ENCODE peak calls at places on chromosomes 7 and 10, in eight cellular contexts. A is progenitor cell of endocrine pancreas, I is PC-3, N is right lobe of liver, Y is fibroblast of lung, S is nephron progenitor cell, K is fibroblast of the aortic adventitia, T is PC-9. Q is an unnamed sample.
A peak's percentile ranks its signal among the peaks of the same experiment; 100 is the strongest.

GRCh38 chr10:26737730-26738129 is 40.2 kb downstream of the PDSS1 start:
- DNase-seq in S (no peak), A (no peak), Y (peak; percentile 36), N (no peak), T (no peak), I (no peak), K (peak; percentile 15), Q (no peak)

GRCh38 chr7:101699399-101699798 is 70.3 kb upstream of the MYL10 start:
- DNase-seq in Y (no peak), N (no peak), I (no peak), S (no peak), K (no peak), A (no peak), T (no peak), Q (no peak)

GRCh38 chr7:47572939-47573757 is 8.8 kb downstream of the TNS3 start:
- DNase-seq in N (peak; percentile 66), A (no peak), T (no peak), I (no peak), Y (no peak), K (no peak), S (no peak), Q (no peak)

GRCh38 chr7:40969641-40970040 is 733.2 kb downstream of the INHBA start:
- DNase-seq in I (no peak), A (no peak), K (no peak), Y (no peak), T (no peak), N (no peak), S (no peak), Q (no peak)

GRCh38 chr7:24595671-24596418 is 22.6 kb downstream of the PALS2 start:
- DNase-seq in K (no peak), Y (no peak), I (no peak), T (no peak), A (no peak), S (no peak), N (no peak), Q (no peak)

GRCh38 chr7:95609277-95609971 is 13.1 kb upstream of the PDK4 start:
- DNase-seq in K (peak; percentile 44), Y (peak; percentile 27), S (no peak), N (no peak), T (no peak), I (peak; percentile 73), A (no peak), Q (no peak)

GRCh38 chr10:132310701-132311337 is 3.1 kb upstream of the STK32C start:
- DNase-seq in A (no peak), I (no peak), T (no peak), Y (no peak), S (no peak), K (no peak), N (no peak), Q (no peak)

GRCh38 chr7:78530351-78530750 is 731.8 kb downstream of the PHTF2 start:
- DNase-seq in T (no peak), A (no peak), N (no peak), S (no peak), I (peak; percentile 46), K (peak; percentile 23), Y (peak; percentile 70), Q (no peak)

GRCh38 chr7:35424869-35425495 is 171.1 kb upstream of the TBX20 start:
- DNase-seq in A (peak; percentile 40), T (peak; percentile 63), K (peak; percentile 61), S (peak; percentile 59), I (peak; percentile 55), Y (peak; percentile 36), N (peak; percentile 73), Q (no peak)

GRCh38 chr10:77576633-77577032 is 61.0 kb downstream of the KCNMA1 start:
- DNase-seq in S (no peak), I (no peak), N (no peak), T (no peak), K (no peak), Y (no peak), A (no peak), Q (no peak)
- TF ChIP-seq CTCF in S (no peak), I (no peak), N (no peak), T (no peak), K (no peak), Y (no peak), A (no peak), Q (no peak)

GRCh38 chr10:113876461-113876860 is 22.0 kb downstream of the NHLRC2 start:
- DNase-seq in A (no peak), I (no peak), T (no peak), S (no peak), N (no peak), Y (no peak), K (no peak), Q (no peak)

GRCh38 chr10:113867904-113868303 is 13.4 kb downstream of the NHLRC2 start:
- DNase-seq in N (no peak), K (no peak), T (no peak), I (no peak), Y (no peak), S (no peak), A (no peak), Q (no peak)

GRCh38 chr10:113869789-113870188 is 15.3 kb downstream of the NHLRC2 start:
- DNase-seq in S (no peak), Y (no peak), I (no peak), N (no peak), T (no peak), K (no peak), A (no peak), Q (no peak)

GRCh38 chr10:113875212-113875611 is 20.8 kb downstream of the NHLRC2 start:
- DNase-seq in A (no peak), S (no peak), T (no peak), I (no peak), K (no peak), N (no peak), Y (no peak), Q (no peak)

DNA sequence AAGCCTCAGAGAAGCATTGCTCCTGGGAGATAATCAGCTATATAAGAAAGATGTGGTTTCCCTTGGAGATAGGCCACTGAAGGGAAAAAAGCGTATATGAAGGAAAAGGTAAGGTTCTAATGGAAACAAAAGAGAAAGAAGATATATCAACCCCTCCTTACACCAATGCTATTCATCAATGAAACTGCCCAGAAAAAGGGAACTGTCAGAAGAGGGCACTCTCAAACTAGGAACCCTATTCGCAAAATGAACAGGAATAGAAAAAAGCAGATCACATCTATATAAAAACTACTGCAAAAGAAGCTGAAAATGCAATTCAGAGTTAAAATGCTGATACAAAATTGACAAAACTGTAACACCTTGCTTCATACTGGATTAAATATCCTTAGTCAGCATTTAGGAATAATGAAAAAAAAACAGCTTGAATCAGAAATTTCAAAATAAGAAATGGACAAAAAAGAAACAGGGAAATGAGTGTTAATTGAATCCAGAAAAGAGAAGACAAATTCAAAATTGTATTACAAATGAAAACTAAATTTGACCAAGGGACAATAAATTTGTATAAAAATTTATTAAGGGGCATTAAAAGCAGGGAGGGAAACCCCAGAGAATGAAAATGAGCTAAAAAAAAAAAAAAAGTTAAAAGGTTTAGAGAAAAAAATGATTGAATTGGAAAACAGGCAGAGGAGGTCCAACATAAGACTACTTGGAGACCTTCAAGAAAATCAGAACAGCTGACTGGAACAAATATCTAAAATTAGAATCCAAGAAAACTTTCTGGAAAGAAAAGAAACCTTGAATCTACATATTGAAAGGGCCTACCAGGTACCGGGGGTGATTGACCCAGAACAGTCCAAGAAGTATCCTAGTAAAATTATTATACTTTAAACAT is 17.9 kb downstream of the NHLRC2 start:
- DNase-seq in A (no peak), S (no peak), N (no peak), I (no peak), T (no peak), K (no peak), Y (no peak), Q (no peak)
- TF ChIP-seq CTCF in A (no peak), S (no peak), N (no peak), I (peak; percentile 32), T (no peak), K (no peak), Y (no peak), Q (no peak)

DNA sequence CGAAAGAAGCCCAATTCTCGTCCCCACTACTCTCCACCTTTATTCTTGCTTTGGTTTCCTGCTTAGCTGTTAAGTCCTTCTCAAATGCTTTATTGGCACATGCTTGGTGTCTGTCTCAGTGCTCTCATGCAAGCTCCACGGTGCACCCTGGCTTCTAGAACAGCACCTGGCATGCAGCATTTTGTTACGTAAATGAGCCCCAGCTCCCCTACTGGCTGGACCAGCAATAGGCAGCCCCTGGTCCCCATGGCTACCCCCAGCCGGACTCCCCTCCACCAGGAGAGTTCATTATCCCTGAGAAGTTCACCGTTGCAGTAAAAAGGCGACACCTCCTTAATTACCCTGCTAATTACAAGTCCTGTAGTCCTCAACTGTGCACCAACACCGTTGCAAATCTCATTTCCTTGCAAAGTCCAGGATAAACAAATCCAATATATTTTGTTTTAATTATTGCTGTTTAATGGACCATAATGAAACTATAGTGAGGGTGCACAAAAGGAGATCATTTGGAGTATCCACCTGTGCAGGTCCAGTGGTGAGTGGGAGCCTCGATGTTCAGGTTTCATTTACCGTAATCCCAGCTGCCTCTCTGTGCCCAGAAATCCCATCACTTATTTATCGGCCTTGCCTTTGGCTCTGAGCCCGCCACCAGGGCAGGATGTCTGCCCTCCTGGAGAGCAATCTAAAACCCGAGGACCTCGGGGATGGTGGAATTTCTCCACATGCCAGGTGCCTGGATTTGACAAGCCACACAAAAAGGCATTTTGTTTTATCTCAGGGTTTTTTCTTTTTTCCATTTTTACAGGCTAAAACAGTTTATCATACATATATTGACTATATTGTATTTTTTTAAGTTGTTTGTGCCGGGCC is 12.8 kb upstream of the DRGX start:
- DNase-seq in Y (no peak), S (no peak), A (no peak), I (peak; percentile 64), T (no peak), N (no peak), K (peak; percentile 2), Q (peak; percentile 50)
- TF ChIP-seq CTCF in Y (no peak), S (no peak), A (no peak), I (peak; percentile 95), T (no peak), N (no peak), K (peak; percentile 36), Q (no peak)

GRCh38 chr7:77351539-77352004 is 64.6 kb downstream of the GSAP start:
- DNase-seq in A (no peak), N (peak; percentile 52), K (no peak), I (no peak), T (no peak), S (no peak), Y (no peak), Q (no peak)

GRCh38 chr7:77346441-77346840 is 69.7 kb downstream of the GSAP start:
- DNase-seq in Y (no peak), S (no peak), I (no peak), N (no peak), K (no peak), A (no peak), T (no peak), Q (no peak)

GRCh38 chr7:77352688-77353406 is 63.3 kb downstream of the GSAP start:
- DNase-seq in A (no peak), S (no peak), K (no peak), I (no peak), Y (peak; percentile 10), N (no peak), T (no peak), Q (no peak)

GRCh38 chr7:77348371-77348813 is 67.8 kb downstream of the GSAP start:
- DNase-seq in N (no peak), Y (peak; percentile 94), I (peak; percentile 15), A (no peak), T (no peak), K (peak; percentile 96), S (no peak), Q (no peak)

DNA sequence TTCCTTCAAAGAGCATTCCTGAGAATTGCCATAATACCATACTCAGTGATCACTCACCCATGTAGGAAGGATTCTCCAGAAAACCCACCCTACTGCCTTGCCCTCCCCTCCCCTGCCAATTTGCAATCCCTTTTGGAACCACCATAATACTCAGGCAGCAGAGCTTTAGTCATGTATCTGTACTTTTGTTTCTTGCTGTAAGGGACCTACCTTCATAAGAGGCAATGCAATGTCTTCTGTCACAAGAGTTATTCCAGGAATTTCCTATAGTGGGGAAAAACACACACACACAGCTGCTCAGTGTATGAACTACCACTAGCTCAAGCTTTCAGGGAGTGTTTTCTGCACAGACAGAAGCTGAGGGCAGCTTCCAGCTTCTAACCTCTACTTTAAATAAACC is 67.0 kb downstream of the GSAP start:
- DNase-seq in N (no peak), K (peak; percentile 40), S (no peak), Y (peak; percentile 48), T (no peak), A (no peak), I (no peak), Q (no peak)
- TF ChIP-seq CTCF in N (no peak), K (no peak), S (no peak), Y (no peak), T (no peak), A (no peak), I (no peak), Q (no peak)

Q was measured in type B pancreatic cell.